ENCODE peak calls at places on chromosomes 12 and 14, in four cellular contexts. Z is GM12878, M is HepG2, N is K562. E is an unnamed sample.

GRCh38 chr14:55533960-55534359 is 46.0 kb upstream of the KTN1 start:
- DNase-seq in M (no peak), Z (no peak), N (no peak), E (no peak)

GRCh38 chr14:20680843-20681347 is 3.5 kb upstream of the RNASE4 start:
- DNase-seq in N (no peak), M (no peak), Z (no peak), E (no peak)

GRCh38 chr14:64541261-64541970 is 875 bp downstream of the HSPA2 start:
- DNase-seq in N (no peak), M (no peak), Z (no peak), E (peak; percentile 18)

GRCh38 chr12:73308079-73308478 is 1035.9 kb downstream of the TRHDE start:
- DNase-seq in M (no peak), N (no peak), Z (no peak), E (no peak)

GRCh38 chr14:61466249-61466904 is 145.0 kb downstream of the PRKCH start:
- DNase-seq in M (peak; percentile 69), N (no peak), Z (no peak), E (peak; percentile 75)

GRCh38 chr12:94327819-94328218 is 131.8 kb downstream of the CEP83 start:
- DNase-seq in N (no peak), Z (no peak), M (no peak), E (no peak)

GRCh38 chr14:65070710-65071033 is 31.6 kb downstream of the MAX start:
- DNase-seq in Z (no peak), N (no peak), M (no peak), E (no peak)

GRCh38 chr14:58298477-58298879 is at the start of gene ARID4A:
- DNase-seq in Z (no peak), M (no peak), N (peak; percentile 76), E (no peak)

GRCh38 chr14:50318031-50318626 is 6.0 kb downstream of the DMAC2L start:
- DNase-seq in Z (no peak), M (peak; percentile 27), N (peak; percentile 13), E (peak; percentile 46)

GRCh38 chr12:121968880-121969279 is 50.5 kb downstream of the CFAP251 start:
- DNase-seq in Z (no peak), M (no peak), N (no peak), E (no peak)

GRCh38 chr12:88371416-88372183 is 208.7 kb downstream of the KITLG start:
- DNase-seq in M (no peak), Z (no peak), N (no peak), E (peak; percentile 9)

GRCh38 chr14:61146896-61147295 is 134.2 kb downstream of the TMEM30B start:
- DNase-seq in N (no peak), M (no peak), Z (no peak), E (no peak)

GRCh38 chr12:109544955-109545531 is 28.3 kb downstream of the MMAB start:
- DNase-seq in Z (no peak), N (no peak), M (no peak), E (no peak)

GRCh38 chr12:14258468-14258947 is 107.0 kb upstream of the ATF7IP start:
- DNase-seq in N (peak; percentile 32), M (no peak), Z (no peak), E (no peak)

GRCh38 chr12:124613151-124613585 is 45.8 kb upstream of the NCOR2 start:
- DNase-seq in Z (no peak), N (no peak), M (no peak), E (no peak)

GRCh38 chr14:103191856-103192835 is 68.9 kb downstream of the TNFAIP2 start:
- DNase-seq in Z (no peak), M (no peak), N (no peak), E (no peak)

GRCh38 chr14:28813810-28814209 is 47.2 kb downstream of the FOXG1 start:
- DNase-seq in N (no peak), M (no peak), Z (no peak), E (no peak)

GRCh38 chr12:110590806-110591326 is 7.7 kb upstream of the PPTC7 start:
- DNase-seq in N (no peak), M (peak; percentile 70), Z (peak; percentile 79), E (no peak)

GRCh38 chr14:54085137-54085810 is 128.6 kb upstream of the BMP4 start:
- DNase-seq in M (peak; percentile 47), N (no peak), Z (no peak), E (no peak)

GRCh38 chr14:97177016-97177415 is 379.8 kb downstream of the VRK1 start:
- DNase-seq in Z (no peak), M (peak; percentile 18), N (no peak), E (peak; percentile 33)

GRCh38 chr14:91508105-91508504 is 2.0 kb downstream of the PPP4R3A start:
- DNase-seq in M (no peak), N (no peak), Z (no peak), E (no peak)

GRCh38 chr12:50508420-50508819 is 3.6 kb downstream of the DIP2B start:
- DNase-seq in M (no peak), Z (no peak), N (no peak), E (no peak)

GRCh38 chr12:22879203-22879602 is 254.2 kb downstream of the ETNK1 start:
- DNase-seq in N (no peak), Z (no peak), M (no peak), E (no peak)

GRCh38 chr12:108346022-108346633 is 7.0 kb upstream of the CMKLR1 start:
- DNase-seq in Z (no peak), N (no peak), M (no peak), E (no peak)

GRCh38 chr12:128820723-128821432 is 2.9 kb downstream of the SLC15A4 start:
- DNase-seq in N (no peak), M (no peak), Z (no peak), E (no peak)

GRCh38 chr14:68685419-68686211 is 107.3 kb downstream of the ZFP36L1 start:
- DNase-seq in Z (peak; percentile 89), N (no peak), M (peak; percentile 60), E (no peak)

GRCh38 chr12:80100566-80100965 is 1.2 kb downstream of the OTOGL start:
- DNase-seq in Z (no peak), M (no peak), N (no peak), E (no peak)

GRCh38 chr14:102033241-102033640 is 53.6 kb downstream of the HSP90AA1 start:
- DNase-seq in M (no peak), N (no peak), Z (no peak), E (no peak)

GRCh38 chr12:47903927-47904646 is 707 bp downstream of the VDR start:
- DNase-seq in Z (no peak), N (peak; percentile 37), M (no peak), E (peak; percentile 25)

GRCh38 chr14:68408680-68409079 is 384.2 kb downstream of the ZFP36L1 start:
- DNase-seq in M (no peak), N (no peak), Z (no peak), E (no peak)

GRCh38 chr12:848519-849191 is 96.3 kb downstream of the WNK1 start:
- DNase-seq in Z (no peak), N (no peak), M (no peak), E (no peak)

GRCh38 chr12:95918194-95918993 is 24.0 kb downstream of the CCDC38 start:
- DNase-seq in Z (no peak), M (peak; percentile 71), N (peak; percentile 17), E (peak; percentile 71)

GRCh38 chr12:111643428-111643826 is 42.3 kb downstream of the BRAP start:
- DNase-seq in N (no peak), M (no peak), Z (no peak), E (no peak)

GRCh38 chr14:24436355-24437019 is 6.1 kb downstream of the SDR39U1 start:
- DNase-seq in N (peak; percentile 53), Z (no peak), M (peak; percentile 83), E (peak; percentile 85)

GRCh38 chr12:70507442-70507841 is 129.8 kb downstream of the PTPRB start:
- DNase-seq in M (no peak), N (no peak), Z (no peak), E (no peak)
- TF ChIP-seq POLR2AphosphoS2 in M (no peak), N (no peak), Z (no peak), E (no peak)

GRCh38 chr14:52318057-52318456 is 3.9 kb downstream of the PTGER2 start:
- DNase-seq in N (no peak), M (no peak), Z (no peak), E (no peak)
- TF ChIP-seq CEBPB in N (no peak), M (no peak), Z (no peak), E (no peak)

GRCh38 chr12:2693204-2693860 is 101.4 kb upstream of the FKBP4 start:
- DNase-seq in M (no peak), Z (no peak), N (no peak), E (no peak)
- TF ChIP-seq POLR2AphosphoS2 in M (no peak), Z (no peak), N (no peak), E (no peak)

GRCh38 chr14:43786066-43786762 is 720.9 kb downstream of the FSCB start:
- DNase-seq in N (no peak), Z (no peak), M (no peak), E (no peak)
- TF ChIP-seq CEBPB in N (no peak), Z (no peak), M (no peak), E (no peak)

DNA sequence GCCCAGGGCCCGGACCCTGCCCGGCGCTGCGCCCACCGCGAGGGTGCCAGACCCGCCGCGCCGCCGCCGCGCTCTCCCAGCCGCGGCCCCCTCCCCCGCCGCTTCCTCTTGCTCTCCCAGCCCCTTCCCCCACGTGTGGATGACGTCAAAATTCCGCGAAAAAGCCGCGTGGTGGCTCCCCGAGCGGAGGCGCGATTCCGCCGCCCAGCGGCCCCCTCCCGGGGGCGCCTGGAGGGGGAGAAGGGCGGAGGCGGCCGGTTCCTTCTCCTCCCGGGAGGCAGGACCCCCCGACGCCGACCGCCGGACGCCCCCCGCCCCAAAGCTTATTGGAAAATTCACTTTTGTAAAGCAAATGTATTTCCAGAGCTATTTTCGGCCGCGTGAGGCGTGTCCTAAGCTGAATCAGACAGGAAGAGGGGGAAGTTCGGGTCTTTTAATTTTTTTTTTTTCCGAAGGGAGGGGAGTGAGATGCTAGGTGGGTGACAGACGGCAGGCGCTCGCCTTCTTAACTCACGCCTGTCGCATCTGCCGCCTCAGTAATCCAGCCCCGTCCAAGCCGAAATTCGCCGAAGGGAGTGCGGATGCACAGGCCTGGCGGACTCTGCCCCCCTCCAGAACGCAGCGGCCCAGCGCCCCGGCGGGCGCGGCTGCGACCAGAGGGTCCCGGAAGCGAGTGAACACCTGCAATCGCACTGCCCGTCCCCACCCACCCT is 4.1 kb upstream of the CCND2 start:
- DNase-seq in Z (no peak), N (peak; percentile 74), M (no peak), E (no peak)
- TF ChIP-seq POLR2AphosphoS2 in Z (no peak), N (no peak), M (no peak), E (no peak)

DNA sequence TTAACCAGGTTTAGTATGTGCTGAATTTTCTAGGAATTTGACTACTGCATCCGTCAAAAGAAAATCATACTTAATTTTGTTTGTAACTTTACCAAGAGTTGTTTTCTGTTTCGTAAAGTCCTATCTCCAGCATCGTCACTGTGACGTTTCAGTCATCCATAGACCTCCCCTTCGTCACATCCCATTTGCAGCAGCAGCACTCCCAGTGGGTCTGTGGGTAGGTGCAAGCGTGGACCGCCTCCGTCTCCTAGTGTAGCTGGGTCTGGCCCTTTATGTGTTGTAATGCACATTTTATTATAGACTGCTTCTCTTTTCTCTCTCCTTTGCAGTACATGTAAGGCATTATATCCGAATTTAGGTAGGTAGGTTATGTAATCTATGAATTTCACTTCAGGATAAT is 41.0 kb downstream of the EVL start:
- DNase-seq in N (peak; percentile 22), M (no peak), Z (no peak), E (no peak)
- TF ChIP-seq CEBPB in N (no peak), M (no peak), Z (no peak), E (no peak)